ENCODE peak calls at places on chromosomes 1 and 21, in four cellular contexts. X is heart right ventricle, U is body of pancreas, J is endothelial cell. A is an unnamed sample.

GRCh38 chr1:33123266-33123665 is 42.3 kb downstream of the AZIN2 start:
- DNase-seq in X (no peak), U (no peak), J (no peak), A (no peak)

GRCh38 chr1:206582537-206583460 is 29.5 kb downstream of the EIF2D start:
- DNase-seq in X (no peak), U (no peak), J (no peak), A (no peak)

GRCh38 chr1:19455353-19455752 is 30.0 kb downstream of the CAPZB start:
- DNase-seq in X (no peak), U (no peak), J (no peak), A (no peak)

GRCh38 chr1:1068374-1069060 is 5.6 kb downstream of the RNF223 start:
- DNase-seq in X (no peak), U (peak; percentile 77), J (no peak), A (peak; percentile 80)

GRCh38 chr1:24946861-24947658 is 17.0 kb upstream of the RUNX3 start:
- DNase-seq in X (no peak), U (no peak), J (no peak), A (no peak)

GRCh38 chr1:22001409-22001808 is at the start of gene CELA3A:
- DNase-seq in X (no peak), U (peak; percentile 97), J (no peak), A (no peak)

GRCh38 chr1:172272087-172272486 is 148.4 kb upstream of the C1orf105 start:
- DNase-seq in X (no peak), U (no peak), J (no peak), A (no peak)

GRCh38 chr1:242449211-242449610 is 75.3 kb downstream of the PLD5 start:
- DNase-seq in X (no peak), U (no peak), J (no peak), A (no peak)

GRCh38 chr1:200739499-200740290 is 1.0 kb downstream of the CAMSAP2 start:
- DNase-seq in X (peak; percentile 46), U (peak; percentile 79), J (no peak), A (peak; percentile 39)

GRCh38 chr21:25626752-25627151 is 12.3 kb upstream of the JAM2 start:
- DNase-seq in X (peak; percentile 38), U (peak; percentile 17), J (no peak), A (no peak)

GRCh38 chr1:46001087-46001785 is 131.2 kb downstream of the PIK3R3 start:
- DNase-seq in X (no peak), U (no peak), J (no peak), A (no peak)

GRCh38 chr1:2148691-2149090 is 45.9 kb downstream of the FAAP20 start:
- DNase-seq in X (no peak), U (no peak), J (no peak), A (no peak)

GRCh38 chr1:230849451-230850194 is 18.7 kb downstream of the C1orf198 start:
- DNase-seq in X (peak; percentile 88), U (peak; percentile 60), J (no peak), A (no peak)

GRCh38 chr1:241125297-241125696 is 231.7 kb downstream of the RGS7 start:
- DNase-seq in X (no peak), U (no peak), J (no peak), A (no peak)

GRCh38 chr1:53369034-53369750 is 41.3 kb upstream of the LRP8 start:
- DNase-seq in X (no peak), U (peak; percentile 6), J (no peak), A (no peak)

GRCh38 chr1:183368213-183369108 is 49.7 kb downstream of the NMNAT2 start:
- DNase-seq in X (no peak), U (no peak), J (no peak), A (no peak)

GRCh38 chr1:246795094-246795671 is 71.0 kb downstream of the SCCPDH start:
- DNase-seq in X (no peak), U (no peak), J (no peak), A (no peak)

GRCh38 chr21:15742694-15743093 is 12.9 kb downstream of the USP25 start:
- DNase-seq in X (no peak), U (no peak), J (no peak), A (no peak)

GRCh38 chr1:158706096-158706495 is 5.6 kb upstream of the OR6K2 start:
- DNase-seq in X (no peak), U (no peak), J (no peak), A (no peak)

GRCh38 chr1:62386351-62387121 is 50.3 kb upstream of the USP1 start:
- DNase-seq in X (no peak), U (no peak), J (no peak), A (no peak)

GRCh38 chr1:85438353-85438752 is 26.6 kb downstream of the DDAH1 start:
- DNase-seq in X (peak; percentile 22), U (no peak), J (no peak), A (no peak)

GRCh38 chr1:67052741-67053534 is 1.0 kb downstream of the SLC35D1 start:
- DNase-seq in X (peak; percentile 17), U (peak; percentile 37), J (peak; percentile 31), A (peak; percentile 14)

GRCh38 chr1:157566484-157567300 is 14.4 kb upstream of the FCRL5 start:
- DNase-seq in X (no peak), U (no peak), J (no peak), A (no peak)

GRCh38 chr1:147287133-147287865 is 44.8 kb downstream of the CHD1L start:
- DNase-seq in X (no peak), U (no peak), J (no peak), A (no peak)

GRCh38 chr1:65554829-65555228 is 134.4 kb downstream of the LEPR start:
- DNase-seq in X (no peak), U (no peak), J (no peak), A (no peak)

GRCh38 chr1:234621657-234622335 is 11.8 kb upstream of the IRF2BP2 start:
- DNase-seq in X (no peak), U (no peak), J (no peak), A (no peak)

GRCh38 chr1:40363721-40364120 is 9.8 kb upstream of the SMAP2 start:
- DNase-seq in X (no peak), U (no peak), J (no peak), A (no peak)

GRCh38 chr1:96865731-96866684 is 144.4 kb downstream of the PTBP2 start:
- DNase-seq in X (peak; percentile 5), U (no peak), J (no peak), A (no peak)

GRCh38 chr21:31780944-31781343 is 49.0 kb upstream of the SCAF4 start:
- DNase-seq in X (no peak), U (no peak), J (no peak), A (no peak)

GRCh38 chr1:211237579-211237978 is 21.6 kb upstream of the RCOR3 start:
- DNase-seq in X (no peak), U (no peak), J (no peak), A (no peak)

GRCh38 chr1:230005040-230005439 is 62.0 kb upstream of the GALNT2 start:
- DNase-seq in X (no peak), U (no peak), J (no peak), A (no peak)

GRCh38 chr1:184685116-184685515 is 69.5 kb downstream of the EDEM3 start:
- DNase-seq in X (no peak), U (no peak), J (no peak), A (no peak)

GRCh38 chr1:233237623-233238022 is 57.9 kb downstream of the PCNX2 start:
- DNase-seq in X (no peak), U (no peak), J (no peak), A (no peak)

GRCh38 chr1:115890618-115891017 is 49.7 kb upstream of the NHLH2 start:
- DNase-seq in X (no peak), U (peak; percentile 15), J (no peak), A (no peak)

DNA sequence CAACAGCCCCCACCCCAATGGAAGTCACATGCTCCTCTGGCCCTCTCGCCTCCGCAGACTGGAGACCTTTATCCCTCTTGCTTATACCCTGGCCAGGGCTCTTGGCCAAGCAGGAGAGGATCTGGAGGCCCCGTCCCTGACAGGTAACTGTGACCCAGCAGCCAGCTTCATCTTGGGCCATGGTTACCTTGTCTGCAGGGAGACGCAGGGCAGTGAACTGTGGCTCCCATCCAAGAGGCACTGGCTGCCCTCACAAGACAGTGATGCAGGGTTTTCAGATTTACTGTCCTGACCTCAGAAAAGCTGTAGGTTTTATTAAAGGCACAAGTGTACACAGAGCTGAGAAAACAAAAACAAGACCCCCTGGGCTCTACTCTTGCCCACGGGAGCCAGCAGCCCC is 96.7 kb upstream of the KLHDC7A start:
- DNase-seq in X (no peak), U (no peak), J (no peak), A (no peak)
- TF ChIP-seq CTCF in X (no peak), U (no peak), J (no peak), A (no peak)

GRCh38 chr1:86515597-86515996 is 31.3 kb upstream of the CLCA4 start:
- DNase-seq in X (no peak), U (no peak), J (peak; percentile 42), A (peak; percentile 70)
- TF ChIP-seq CTCF in X (peak; percentile 34), U (peak; percentile 28), J (peak; percentile 47), A (peak; percentile 68)

GRCh38 chr1:173400387-173400995 is 76.6 kb upstream of the PRDX6 start:
- DNase-seq in X (no peak), U (no peak), J (no peak), A (no peak)

GRCh38 chr1:173405281-173405680 is 71.9 kb upstream of the PRDX6 start:
- DNase-seq in X (no peak), U (no peak), J (no peak), A (no peak)

GRCh38 chr1:173406783-173407230 is 70.3 kb upstream of the PRDX6 start:
- DNase-seq in X (no peak), U (no peak), J (no peak), A (peak; percentile 43)

GRCh38 chr1:173405758-173406344 is 71.3 kb upstream of the PRDX6 start:
- DNase-seq in X (no peak), U (no peak), J (no peak), A (peak; percentile 41)

GRCh38 chr1:173403996-173404395 is 73.1 kb upstream of the PRDX6 start:
- DNase-seq in X (no peak), U (no peak), J (no peak), A (no peak)
- TF ChIP-seq CTCF in X (no peak), U (no peak), J (no peak), A (no peak)

DNA sequence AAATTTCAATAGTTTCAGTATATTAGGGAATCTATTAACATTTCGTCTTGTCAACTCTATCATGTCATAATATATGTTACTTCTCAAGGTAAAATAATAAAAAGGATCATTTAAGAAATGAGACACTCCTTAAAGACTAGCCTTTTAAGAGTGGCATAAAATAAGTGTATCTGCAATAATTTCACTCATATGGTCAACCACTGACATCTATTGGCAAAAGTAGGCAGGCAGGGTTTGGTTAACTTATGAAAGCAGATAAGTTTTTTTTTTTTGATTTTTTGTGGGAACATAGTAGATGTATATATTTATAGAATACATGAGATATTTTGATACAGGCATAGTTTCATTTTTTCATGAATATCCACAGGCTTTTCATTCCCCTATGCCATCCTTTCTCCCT is 5.5 kb upstream of the RGS21 start:
- DNase-seq in X (no peak), U (no peak), J (no peak), A (peak; percentile 25)
- TF ChIP-seq CTCF in X (peak; percentile 56), U (peak; percentile 51), J (no peak), A (peak; percentile 36)

DNA sequence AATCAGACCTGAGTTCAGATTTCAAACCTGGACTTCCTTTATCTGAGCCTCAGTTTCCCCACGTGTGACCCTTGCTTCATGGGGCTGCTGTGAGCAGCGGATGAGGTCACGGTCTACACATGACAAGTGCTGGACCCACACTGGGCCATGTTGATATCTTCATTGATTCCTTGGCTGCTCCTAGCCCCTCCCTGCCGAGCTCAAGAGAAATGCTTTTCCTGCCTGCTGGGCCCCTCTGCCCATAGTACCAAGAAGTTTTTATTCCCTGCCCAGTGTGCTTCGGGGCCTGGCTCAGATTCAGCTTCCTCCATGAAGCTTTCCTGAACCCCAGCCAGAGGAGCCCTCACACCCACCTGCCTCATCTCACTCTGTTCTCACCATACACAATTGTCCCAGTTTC is 181.6 kb downstream of the PTPRU start:
- DNase-seq in X (no peak), U (no peak), J (no peak), A (no peak)
- TF ChIP-seq CTCF in X (no peak), U (no peak), J (no peak), A (no peak)

A was measured in Calu3.